ENCODE peak calls at places on chromosomes 12 and 14, in six cellular contexts. A is H1, P is H9, T is IMR-90, Z is neuronal stem cell, I is mesenchymal stem cell. R is an unnamed sample.

GRCh38 chr12:75954076-75954475 is 77.5 kb downstream of the PHLDA1 start:
- DNase-seq in P (no peak), I (peak; percentile 99), A (no peak), T (peak; percentile 97), Z (no peak), R (peak; percentile 82)

GRCh38 chr14:54652188-54652889 is 85.4 kb downstream of the SAMD4A start:
- DNase-seq in Z (peak; percentile 53), T (peak; percentile 100), A (no peak), P (peak; percentile 87), I (peak; percentile 100), R (peak; percentile 94)

GRCh38 chr12:128687851-128688250 is 135.9 kb downstream of the SLC15A4 start:
- DNase-seq in Z (no peak), A (no peak), I (no peak), P (no peak), T (no peak), R (no peak)

GRCh38 chr14:95527392-95528002 is 7.4 kb upstream of the GLRX5 start:
- DNase-seq in A (no peak), Z (no peak), P (no peak), T (peak; percentile 84), I (peak; percentile 79), R (peak; percentile 86)

GRCh38 chr14:56874375-56874774 is 64.1 kb upstream of the OTX2 start:
- DNase-seq in A (peak; percentile 71), Z (no peak), P (peak; percentile 68), T (no peak), I (no peak), R (peak; percentile 65)

GRCh38 chr14:68794856-68795601 is 2.2 kb upstream of the ZFP36L1 start:
- DNase-seq in T (peak; percentile 95), Z (no peak), P (no peak), A (no peak), I (peak; percentile 95), R (no peak)

GRCh38 chr14:29681308-29681707 is 246.3 kb downstream of the PRKD1 start:
- DNase-seq in P (no peak), A (no peak), Z (no peak), T (peak; percentile 26), I (no peak), R (no peak)

GRCh38 chr14:98176910-98177309 is 1095.1 kb downstream of the BCL11B start:
- DNase-seq in T (no peak), A (no peak), Z (no peak), I (no peak), P (no peak), R (no peak)

GRCh38 chr12:127396720-127397119 is 870.2 kb upstream of the TMEM132C start:
- DNase-seq in A (no peak), T (no peak), P (no peak), Z (no peak), I (no peak), R (no peak)

GRCh38 chr12:79055926-79056674 is 191.5 kb downstream of the SYT1 start:
- DNase-seq in I (peak; percentile 49), Z (no peak), P (no peak), A (no peak), T (peak; percentile 92), R (no peak)

GRCh38 chr12:69329669-69330428 is 18.3 kb upstream of the LYZ start:
- DNase-seq in T (no peak), Z (no peak), P (no peak), A (no peak), I (peak; percentile 41), R (no peak)

GRCh38 chr14:64110832-64111231 is 183.3 kb downstream of the ESR2 start:
- DNase-seq in T (peak; percentile 5), Z (no peak), A (no peak), P (no peak), I (no peak), R (no peak)

GRCh38 chr12:13250416-13250815 is 53.9 kb downstream of the EMP1 start:
- DNase-seq in T (peak; percentile 84), A (no peak), Z (no peak), I (no peak), P (no peak), R (peak; percentile 75)

GRCh38 chr12:26817183-26817591 is 15.8 kb downstream of the ITPR2 start:
- DNase-seq in A (no peak), T (no peak), Z (no peak), I (no peak), P (no peak), R (no peak)

GRCh38 chr12:21987786-21988185 is 46.6 kb upstream of the ABCC9 start:
- DNase-seq in I (no peak), A (no peak), P (no peak), Z (no peak), T (no peak), R (no peak)

GRCh38 chr14:91269076-91269991 is 24.8 kb upstream of the GPR68 start:
- DNase-seq in A (no peak), I (no peak), Z (no peak), T (no peak), P (no peak), R (peak; percentile 44)

GRCh38 chr12:109963743-109964429 is 32.3 kb downstream of the GIT2 start:
- DNase-seq in Z (no peak), A (no peak), P (no peak), T (peak; percentile 73), I (peak; percentile 55), R (no peak)

GRCh38 chr12:111529424-111530368 is 69.4 kb downstream of the ATXN2 start:
- DNase-seq in A (peak; percentile 64), P (peak; percentile 79), Z (peak; percentile 56), I (peak; percentile 74), T (peak; percentile 59), R (peak; percentile 36)

GRCh38 chr12:8014836-8015235 is 17.7 kb upstream of the FOXJ2 start:
- DNase-seq in I (no peak), P (no peak), A (no peak), Z (no peak), T (no peak), R (no peak)
- H2AFZ ChIP-seq in I (no peak overlapping the region), P (no peak overlapping the region), A (no peak overlapping the region), Z (no peak overlapping the region), T (no peak overlapping the region), R (no peak overlapping the region)

DNA sequence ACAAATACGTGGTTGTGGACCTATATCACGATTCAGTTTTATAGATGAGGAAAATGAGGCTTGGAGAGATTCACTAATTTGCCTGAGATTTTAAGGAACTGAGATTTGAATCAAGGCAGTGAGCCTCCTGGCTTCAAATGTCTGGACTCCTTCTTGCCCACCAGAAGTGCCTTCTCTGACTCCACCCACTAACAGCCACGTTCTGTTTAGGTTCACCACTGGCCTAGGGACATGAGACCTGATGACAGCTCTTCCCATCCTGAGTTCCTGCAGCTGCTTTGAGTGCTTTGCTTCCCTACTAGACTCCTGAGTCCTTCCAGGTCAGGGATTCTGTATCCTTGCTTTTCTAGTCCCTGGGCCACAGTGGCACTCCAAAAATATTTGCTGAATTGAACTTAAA is 57.1 kb downstream of the PLBD1 start:
- DNase-seq in T (no peak), P (no peak), I (peak; percentile 1), A (no peak), Z (no peak), R (no peak)
- H3K4ac ChIP-seq in T (no peak overlapping the region), P (no peak overlapping the region), I (no peak overlapping the region), A (no peak overlapping the region), Z (no peak overlapping the region), R (no peak overlapping the region)

GRCh38 chr12:62931481-62931880 is 3.5 kb downstream of the PPM1H start:
- DNase-seq in Z (no peak), P (no peak), A (no peak), I (no peak), T (no peak), R (no peak)
- H3K18ac ChIP-seq in Z (no peak overlapping the region), P (no peak overlapping the region), A (no peak overlapping the region), I (no peak overlapping the region), T (no peak overlapping the region), R (no peak overlapping the region)

DNA sequence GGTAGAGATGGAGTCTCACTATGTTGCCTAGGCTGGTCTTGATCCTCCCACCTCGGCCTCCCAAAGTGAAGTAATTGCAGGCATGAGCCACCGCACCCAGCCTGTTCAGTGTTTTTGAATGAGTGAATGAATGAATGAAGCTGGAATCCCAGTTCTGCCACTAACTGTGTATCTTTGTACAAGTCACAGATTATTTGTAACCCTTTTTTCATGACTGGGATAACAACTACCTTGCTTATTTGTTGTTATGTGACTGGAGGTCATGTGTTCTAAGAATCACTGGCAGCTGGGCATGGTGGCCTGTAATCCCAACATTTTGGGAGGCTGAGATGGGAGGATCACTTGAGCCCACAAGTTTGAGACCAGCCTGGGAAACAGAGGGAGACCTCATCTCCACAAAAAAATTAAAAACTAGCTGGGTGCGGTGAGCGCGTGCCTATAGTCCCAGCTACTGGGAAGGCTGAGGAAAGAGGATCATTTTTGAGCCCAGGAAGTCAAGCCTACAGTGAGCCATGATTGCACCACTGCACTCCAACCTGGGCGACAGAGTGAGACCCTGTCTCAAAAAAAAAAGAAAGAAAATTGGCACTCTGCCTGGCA is 13.3 kb upstream of the NUMB start:
- DNase-seq in A (no peak), T (no peak), I (no peak), Z (no peak), P (no peak), R (no peak)
- H2AFZ ChIP-seq in A (no peak overlapping the region), T (no peak overlapping the region), I (no peak overlapping the region), Z (no peak overlapping the region), P (no peak overlapping the region), R (no peak overlapping the region)

GRCh38 chr12:53221203-53222076 is 10.6 kb downstream of the RARG start:
- DNase-seq in P (peak; percentile 93), Z (peak; percentile 78), A (peak; percentile 90), T (peak; percentile 51), I (peak; percentile 78), R (peak; percentile 47)
- H3K4ac ChIP-seq in P (no peak overlapping the region), Z (no peak overlapping the region), A (peak overlapping the region; percentile 1), T (peak overlapping the region; percentile 98), I (peak overlapping the region; percentile 88), R (peak overlapping the region; percentile 97)

DNA sequence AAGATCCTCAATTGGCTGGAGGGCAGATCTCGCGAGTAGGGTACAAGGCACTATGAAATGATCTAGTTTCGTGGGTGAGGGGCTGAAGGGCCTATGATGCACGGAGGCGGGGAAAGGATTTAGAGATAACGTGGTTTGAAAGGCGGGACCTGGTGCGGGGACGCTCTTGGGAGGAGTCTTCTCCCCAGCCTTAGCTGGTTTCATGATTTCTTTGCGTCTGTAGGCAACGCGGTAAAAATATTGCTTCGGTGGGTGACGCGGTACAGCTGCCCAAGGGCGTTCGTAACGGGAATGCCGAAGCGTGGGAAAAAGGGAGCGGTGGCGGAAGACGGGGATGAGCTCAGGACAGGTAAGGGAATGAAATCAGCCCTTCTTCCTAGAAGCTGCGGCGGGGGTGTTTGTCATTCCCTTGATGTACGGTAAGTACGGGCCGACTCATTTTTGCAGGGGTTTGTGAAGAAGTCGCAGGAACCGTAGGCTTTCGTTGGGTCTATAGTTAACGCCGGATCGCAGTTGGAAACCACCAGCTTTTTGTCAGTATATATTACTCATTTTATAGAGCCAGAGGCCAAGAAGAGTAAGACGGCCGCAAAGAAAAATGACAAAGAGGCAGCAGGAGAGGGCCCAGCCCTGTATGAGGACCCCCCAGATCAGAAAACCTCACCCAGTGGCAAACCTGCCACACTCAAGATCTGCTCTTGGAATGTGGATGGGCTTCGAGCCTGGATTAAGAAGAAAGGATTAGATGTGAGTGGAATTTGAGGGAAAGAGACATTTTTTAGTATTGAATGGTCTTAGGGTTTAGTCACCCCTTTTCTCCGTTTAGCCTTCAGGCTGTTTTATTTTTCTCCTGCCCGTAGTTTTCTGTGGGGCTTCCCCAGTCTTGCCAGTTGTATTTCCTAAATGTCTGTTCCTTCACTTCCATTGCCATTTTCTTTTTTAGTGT is 602 bp downstream of the APEX1 start:
- DNase-seq in P (no peak), T (peak; percentile 89), Z (no peak), A (no peak), I (peak; percentile 97), R (peak; percentile 75)
- H3K18ac ChIP-seq in P (peak overlapping the region; percentile 88), T (peak overlapping the region; percentile 12), Z (peak overlapping the region; percentile 82), A (peak overlapping the region; percentile 84), I (peak overlapping the region; percentile 91), R (peak overlapping the region; percentile 62)

R was measured in trophoblast cell.